ENCODE peak calls at places on chromosomes 16 and 17, in five cellular contexts. Y, I, Z, O and R are unnamed samples.

GRCh38 chr17:49063652-49064051 is 66.5 kb downstream of the IGF2BP1 start:
- DNase-seq in Y (no peak), I (no peak), Z (no peak), O (no peak), R (peak)

GRCh38 chr16:637081-638018 is 1.2 kb upstream of the METTL26 start:
- DNase-seq in Y (peak), I (peak), Z (peak), O (no peak), R (peak)

GRCh38 chr16:12833939-12834338 is 30.3 kb upstream of the CPPED1 start:
- DNase-seq in Y (no peak), I (no peak), Z (no peak), O (no peak), R (no peak)

GRCh38 chr17:73906896-73907600 is 262.8 kb upstream of the SDK2 start:
- DNase-seq in Y (no peak), I (no peak), Z (no peak), O (no peak), R (no peak)

GRCh38 chr17:44922136-44922535 is 6.8 kb upstream of the GFAP start:
- DNase-seq in Y (no peak), I (no peak), Z (no peak), O (no peak), R (peak)

GRCh38 chr16:27762441-27762840 is 212.5 kb downstream of the KATNIP start:
- DNase-seq in Y (no peak), I (no peak), Z (no peak), O (no peak), R (no peak)

GRCh38 chr16:15434425-15435215 is at the start of gene BMERB1:
- DNase-seq in Y (peak), I (peak), Z (peak), O (no peak), R (peak)

GRCh38 chr16:58464047-58464915 is 35.7 kb upstream of the NDRG4 start:
- DNase-seq in Y (no peak), I (peak), Z (no peak), O (no peak), R (no peak)

GRCh38 chr16:24208710-24209109 is 47.4 kb upstream of the CACNG3 start:
- DNase-seq in Y (no peak), I (no peak), Z (no peak), O (no peak), R (no peak)

GRCh38 chr17:47987240-47987835 is 16.4 kb downstream of the CDK5RAP3 start:
- DNase-seq in Y (no peak), I (peak), Z (no peak), O (no peak), R (no peak)

GRCh38 chr17:80632046-80632581 is 87.5 kb downstream of the RPTOR start:
- DNase-seq in Y (no peak), I (no peak), Z (no peak), O (no peak), R (no peak)

GRCh38 chr17:62807812-62808575 is at the start of gene MARCHF10:
- DNase-seq in Y (no peak), I (peak), Z (peak), O (no peak), R (peak)

GRCh38 chr17:79391808-79392233 is 219.0 kb downstream of the RBFOX3 start:
- DNase-seq in Y (peak), I (peak), Z (peak), O (no peak), R (peak)

GRCh38 chr17:7022791-7023571 is at the start of gene BCL6B:
- DNase-seq in Y (no peak), I (no peak), Z (no peak), O (no peak), R (no peak)

GRCh38 chr16:66476328-66477027 is 49.4 kb downstream of the BEAN1 start:
- DNase-seq in Y (no peak), I (no peak), Z (no peak), O (no peak), R (no peak)

GRCh38 chr17:42183741-42184711 is 1.2 kb downstream of the HCRT start:
- DNase-seq in Y (peak), I (peak), Z (peak), O (peak), R (peak)

GRCh38 chr16:15037003-15037402 is 18.9 kb downstream of the NTAN1 start:
- DNase-seq in Y (no peak), I (no peak), Z (no peak), O (no peak), R (no peak)

GRCh38 chr16:89598199-89598598 is 15.2 kb upstream of the DPEP1 start:
- DNase-seq in Y (no peak), I (no peak), Z (no peak), O (no peak), R (no peak)

GRCh38 chr16:80527297-80527696 is 13.5 kb upstream of the DYNLRB2 start:
- DNase-seq in Y (no peak), I (no peak), Z (no peak), O (no peak), R (peak)

GRCh38 chr16:6428861-6429260 is 903.8 kb upstream of the RBFOX1 start:
- DNase-seq in Y (no peak), I (no peak), Z (no peak), O (no peak), R (no peak)

GRCh38 chr16:57500578-57501111 is 14.4 kb upstream of the DOK4 start:
- DNase-seq in Y (no peak), I (no peak), Z (no peak), O (no peak), R (no peak)

GRCh38 chr17:31494259-31495048 is 103.0 kb downstream of the RAB11FIP4 start:
- DNase-seq in Y (no peak), I (peak), Z (no peak), O (peak), R (peak)

GRCh38 chr17:14204546-14204945 is 32.1 kb downstream of the CDRT15 start:
- DNase-seq in Y (no peak), I (no peak), Z (no peak), O (no peak), R (no peak)

GRCh38 chr17:9242497-9242881 is 221.2 kb downstream of the NTN1 start:
- DNase-seq in Y (no peak), I (no peak), Z (peak), O (no peak), R (no peak)

GRCh38 chr17:71187145-71187878 is 933.5 kb upstream of the SOX9 start:
- DNase-seq in Y (no peak), I (no peak), Z (no peak), O (no peak), R (no peak)

GRCh38 chr16:5448798-5449197 is 351.2 kb upstream of the EEF2KMT start:
- DNase-seq in Y (no peak), I (no peak), Z (no peak), O (no peak), R (no peak)

GRCh38 chr17:33523577-33523981 is 230.5 kb upstream of the ASIC2 start:
- DNase-seq in Y (no peak), I (no peak), Z (no peak), O (no peak), R (peak)

GRCh38 chr17:27552467-27552779 is 78.6 kb upstream of the LGALS9 start:
- DNase-seq in Y (no peak), I (no peak), Z (no peak), O (no peak), R (no peak)

GRCh38 chr16:85651822-85652430 is 36.8 kb downstream of the GINS2 start:
- DNase-seq in Y (no peak), I (no peak), Z (peak), O (no peak), R (no peak)

GRCh38 chr17:48261297-48261880 is 153.8 kb downstream of the SNX11 start:
- DNase-seq in Y (no peak), I (no peak), Z (no peak), O (no peak), R (peak)

GRCh38 chr16:72126429-72126765 is 32.8 kb downstream of the DHX38 start:
- DNase-seq in Y (peak), I (no peak), Z (no peak), O (no peak), R (no peak)
- TF ChIP-seq EP300 in Y (peak), I (no peak), Z (no peak), O (no peak), R (no peak)

DNA sequence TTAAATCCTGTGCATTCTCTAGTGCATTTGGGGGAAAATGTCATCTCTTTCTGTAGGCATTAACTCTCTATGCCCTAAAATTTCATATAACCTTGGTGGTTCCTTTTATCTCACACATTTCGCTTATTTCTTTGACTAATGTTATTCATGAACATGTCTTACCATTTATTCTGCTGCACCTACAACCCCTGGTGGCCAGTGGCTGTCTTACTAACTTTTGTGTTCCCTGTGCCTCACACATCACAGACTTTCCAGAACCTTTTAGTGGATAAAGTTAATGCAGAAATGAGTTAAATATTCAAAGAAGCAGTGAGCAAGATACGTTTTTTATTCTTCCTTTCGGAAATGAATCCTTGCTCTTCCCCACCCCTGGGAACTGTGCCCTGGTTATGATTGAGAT is 111.9 kb downstream of the CDH13 start:
- DNase-seq in Y (no peak), I (no peak), Z (no peak), O (no peak), R (no peak)
- H3K27ac ChIP-seq in Y (no peak), I (no peak), Z (no peak), O (no peak), R (no peak)

GRCh38 chr17:50866950-50867855 is 1.0 kb upstream of the TOB1 start:
- DNase-seq in Y (peak), I (peak), Z (peak), O (peak), R (peak)
- TF ChIP-seq POLR2A in Y (peak), I (no peak), Z (peak), O (peak), R (peak)

GRCh38 chr17:36722121-36722902 is 120.9 kb downstream of the MRM1 start:
- DNase-seq in Y (no peak), I (peak), Z (peak), O (no peak), R (peak)
- TF ChIP-seq EP300 in Y (no peak), I (no peak), Z (no peak), O (no peak), R (no peak)